ENCODE peak calls at places on chromosomes 13 and 19, in eight cellular contexts. J, U, G, O, W, E, Q and K are unnamed samples. For H3K36me3, the result is how much of the 10 kb centered on the place peaks cover.

GRCh38 chr13:105030851-105031250 is 1504.6 kb downstream of the EFNB2 start:
- DNase-seq in G (no peak), Q (no peak), W (no peak), O (no peak), E (no peak), J (no peak), U (no peak), K (no peak)

GRCh38 chr19:10112037-10112751 is 701 bp downstream of the P2RY11 start:
- DNase-seq in J (peak), U (no peak), W (peak), E (no peak), G (no peak), O (no peak), Q (peak), K (peak)

GRCh38 chr13:34521166-34521565 is 420.9 kb upstream of the NBEA start:
- DNase-seq in J (no peak), W (no peak), U (no peak), O (no peak), E (no peak), G (no peak), Q (no peak), K (peak)

GRCh38 chr19:38262585-38263268 is 1.6 kb upstream of the SPINT2 start:
- DNase-seq in W (no peak), U (no peak), O (peak), Q (no peak), G (no peak), J (no peak), E (no peak), K (peak)

GRCh38 chr13:23610966-23611486 is 40.8 kb downstream of the TNFRSF19 start:
- DNase-seq in U (no peak), Q (peak), J (no peak), W (no peak), G (no peak), E (no peak), O (peak), K (no peak)

GRCh38 chr13:25977216-25977615 is 74.6 kb downstream of the SHISA2 start:
- DNase-seq in Q (no peak), U (no peak), W (no peak), O (no peak), J (no peak), E (no peak), G (peak), K (peak)

GRCh38 chr13:72952529-72953141 is 106.2 kb upstream of the KLF5 start:
- DNase-seq in J (no peak), W (no peak), E (no peak), O (peak), G (peak), U (no peak), Q (no peak), K (peak)

GRCh38 chr13:53250272-53250875 is 221.8 kb downstream of the OLFM4 start:
- DNase-seq in W (peak), Q (peak), O (peak), G (peak), J (peak), E (no peak), U (no peak), K (peak)

GRCh38 chr13:47112205-47112896 is 215.5 kb upstream of the HTR2A start:
- DNase-seq in J (no peak), W (no peak), U (no peak), Q (peak), G (no peak), E (no peak), O (no peak), K (no peak)

GRCh38 chr13:91362908-91363307 is 15.4 kb downstream of the MIR17HG start:
- DNase-seq in U (no peak), W (no peak), O (no peak), Q (no peak), E (no peak), G (no peak), J (no peak), K (no peak)

GRCh38 chr13:80161219-80161618 is 179.7 kb downstream of the SPRY2 start:
- DNase-seq in U (no peak), J (no peak), O (no peak), W (no peak), G (no peak), E (no peak), Q (no peak), K (no peak)

GRCh38 chr19:43329989-43330388 is 23.5 kb upstream of the CD177 start:
- DNase-seq in J (no peak), G (no peak), U (no peak), O (peak), E (no peak), W (no peak), Q (no peak), K (no peak)

DNA sequence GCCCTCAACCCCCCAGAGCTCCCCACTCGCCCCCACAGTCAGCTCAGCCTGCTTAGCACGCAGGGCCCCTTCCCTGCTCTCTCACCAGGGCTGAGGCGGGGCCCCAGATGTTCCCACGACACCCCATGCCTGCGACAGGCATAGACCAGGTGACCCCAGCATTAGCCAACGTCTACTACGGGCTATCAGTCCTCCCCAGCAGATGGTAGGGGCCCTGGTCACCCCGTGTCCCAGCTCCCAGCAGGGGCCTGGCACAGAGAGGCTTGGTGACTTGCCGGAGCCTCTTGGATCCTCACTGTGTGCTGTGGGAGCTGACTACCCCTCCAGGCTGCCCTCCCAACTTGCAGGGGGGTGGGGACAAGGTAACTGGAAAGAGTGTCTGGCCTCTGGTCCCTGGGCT is 80.6 kb downstream of the KDM4B start:
- DNase-seq in U (no peak), E (no peak), W (no peak), G (no peak), Q (no peak), J (no peak), O (no peak), K (no peak)
- H3K36me3 ChIP-seq in U (half or more), E (under half), W (under half), G (under half), Q (under half), J (under half), O (under half), K (half or more)

DNA sequence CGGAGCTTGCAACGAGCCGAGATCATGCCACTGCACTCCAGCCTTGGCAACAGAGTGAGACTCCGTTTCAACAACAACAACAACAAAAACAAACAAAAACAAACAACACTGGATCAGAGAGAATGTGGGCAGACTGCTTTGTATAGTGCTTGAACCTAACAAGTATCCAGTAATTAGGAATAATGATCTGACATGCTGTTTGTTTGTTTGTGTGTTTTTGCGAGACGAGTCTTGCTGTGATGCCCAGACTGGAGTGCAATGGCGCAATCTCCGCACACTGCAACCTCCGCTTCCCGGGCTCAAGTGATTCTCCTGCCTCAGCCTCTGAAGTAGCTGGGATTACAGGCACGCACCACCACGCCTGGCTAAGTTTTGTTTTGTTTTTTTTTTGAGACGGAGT is 14.0 kb downstream of the SAE1 start:
- DNase-seq in Q (no peak), E (no peak), G (no peak), J (no peak), O (no peak), U (no peak), W (no peak), K (no peak)
- H3K36me3 ChIP-seq in Q (under half), E (under half), G (under half), J (under half), O (under half), U (under half), W (under half), K (under half)

GRCh38 chr19:804419-805160 is 7.3 kb downstream of the PTBP1 start:
- DNase-seq in E (peak), Q (no peak), O (no peak), G (no peak), W (no peak), U (no peak), J (no peak), K (no peak)

GRCh38 chr19:802888-803561 is 5.8 kb downstream of the PTBP1 start:
- DNase-seq in E (peak), Q (no peak), W (no peak), G (no peak), J (no peak), U (no peak), O (no peak), K (no peak)

GRCh38 chr19:805161-805561 is 7.9 kb downstream of the PTBP1 start:
- DNase-seq in U (no peak), E (peak), O (no peak), G (no peak), J (no peak), Q (no peak), W (no peak), K (no peak)

GRCh38 chr19:802497-802887 is 5.2 kb downstream of the PTBP1 start:
- DNase-seq in U (no peak), Q (peak), J (no peak), G (no peak), W (no peak), O (no peak), E (no peak), K (no peak)

DNA sequence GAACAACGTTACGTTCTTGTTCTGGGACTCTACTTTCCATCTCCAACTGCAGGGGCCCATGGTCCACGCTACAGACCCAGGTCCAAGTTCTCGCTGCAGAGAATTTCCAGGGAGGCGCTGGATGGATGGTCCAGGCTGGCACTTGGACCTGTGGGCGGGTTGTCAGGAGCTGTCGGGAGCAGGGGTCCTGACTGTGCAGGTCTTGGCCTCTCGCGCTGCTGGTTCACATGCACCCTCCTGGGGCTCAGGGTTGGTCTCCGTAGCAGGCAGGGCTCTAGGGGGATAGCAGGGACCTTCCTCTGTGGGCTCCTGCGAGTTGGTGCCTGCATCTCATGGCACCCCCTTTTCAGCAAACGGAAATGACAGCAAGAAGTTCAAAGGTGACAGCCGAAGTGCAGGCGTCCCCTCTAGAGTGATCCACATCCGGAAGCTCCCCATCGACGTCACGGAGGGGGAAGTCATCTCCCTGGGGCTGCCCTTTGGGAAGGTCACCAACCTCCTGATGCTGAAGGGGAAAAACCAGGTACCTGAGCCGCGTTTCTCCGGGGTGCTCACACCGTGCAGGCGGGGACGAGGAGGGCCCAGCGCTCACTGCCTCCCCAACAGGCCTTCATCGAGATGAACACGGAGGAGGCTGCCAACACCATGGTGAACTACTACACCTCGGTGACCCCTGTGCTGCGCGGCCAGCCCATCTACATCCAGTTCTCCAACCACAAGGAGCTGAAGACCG is 6.6 kb downstream of the PTBP1 start:
- DNase-seq in W (no peak), E (peak), O (no peak), U (no peak), Q (no peak), J (no peak), G (no peak), K (no peak)
- H3K36me3 ChIP-seq in W (half or more), E (under half), O (under half), U (half or more), Q (under half), J (half or more), G (under half), K (half or more)

DNA sequence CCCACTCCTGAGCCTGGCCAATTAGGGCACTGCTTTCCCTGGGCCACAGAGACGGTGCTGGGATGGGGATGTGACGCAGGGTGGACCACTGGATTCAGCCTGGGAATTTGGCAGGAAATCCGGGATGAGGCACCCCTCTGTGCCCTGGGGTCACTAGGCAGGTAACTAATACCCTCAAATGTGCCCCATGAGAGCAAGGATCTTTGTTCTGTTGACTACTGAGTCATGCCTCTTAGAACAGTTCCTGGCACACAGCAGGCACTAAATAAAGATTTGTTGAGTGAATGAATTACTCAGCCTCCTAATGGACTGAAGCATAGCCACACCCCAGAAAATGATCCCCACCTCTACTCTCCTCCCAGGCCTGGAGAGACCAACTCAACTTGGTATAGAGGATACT is 15.9 kb downstream of the OPA3 start:
- DNase-seq in E (no peak), Q (peak), O (no peak), G (no peak), W (no peak), J (no peak), U (no peak), K (no peak)
- H3K36me3 ChIP-seq in E (under half), Q (under half), O (under half), G (under half), W (under half), J (under half), U (under half), K (under half)

DNA sequence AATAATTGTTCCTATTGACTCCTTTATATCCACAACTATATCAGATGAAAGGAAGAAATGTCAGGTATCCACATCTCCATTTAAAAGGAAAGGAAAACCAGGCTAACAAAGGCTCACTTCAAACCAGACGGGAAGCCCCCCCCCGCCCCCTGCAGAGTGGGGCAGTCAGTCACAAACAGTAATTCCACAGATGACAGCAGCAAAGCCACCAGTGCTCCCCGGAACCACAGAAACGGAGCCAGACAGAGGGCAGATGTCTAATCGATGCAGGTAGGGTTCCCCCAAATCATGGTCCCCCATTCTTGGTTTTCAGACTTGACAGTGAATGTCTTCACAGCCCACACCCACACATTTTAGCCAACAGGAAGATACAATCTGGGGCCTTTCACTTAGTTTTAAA is 100.8 kb downstream of the STK24 start:
- DNase-seq in U (no peak), O (no peak), G (no peak), Q (no peak), J (no peak), E (no peak), W (no peak), K (no peak)
- H3K36me3 ChIP-seq in U (under half), O (under half), G (under half), Q (under half), J (under half), E (under half), W (under half), K (under half)